ENCODE peak calls at places on chromosomes 7 and 10, in ten cellular contexts. T, M, G, C, V, N, H, D, Z and A are unnamed samples. For H3K36me3, the result is how much of the 10 kb centered on the place peaks cover.

GRCh38 chr7:76077435-76077834 is 29.5 kb downstream of the MDH2 start:
- DNase-seq in Z (no peak), G (no peak), D (no peak), C (no peak), V (no peak), M (no peak), T (no peak), N (no peak), H (no peak), A (no peak)

GRCh38 chr10:129758591-129759021 is 205.5 kb downstream of the EBF3 start:
- DNase-seq in D (no peak), M (no peak), N (no peak), T (no peak), Z (no peak), G (peak), V (peak), C (no peak), H (no peak), A (no peak)

GRCh38 chr10:5811387-5811821 is 1.8 kb downstream of the GDI2 start:
- DNase-seq in Z (no peak), T (no peak), G (no peak), D (no peak), M (peak), C (peak), V (no peak), H (no peak), N (peak), A (no peak)

GRCh38 chr7:42832672-42833071 is 79.2 kb downstream of the C7orf25 start:
- DNase-seq in D (no peak), C (no peak), V (no peak), G (no peak), T (no peak), Z (no peak), M (no peak), H (no peak), N (peak), A (no peak)

GRCh38 chr10:3783721-3784432 is 1.1 kb downstream of the KLF6 start:
- DNase-seq in N (peak), T (no peak), G (no peak), M (peak), D (no peak), V (peak), Z (peak), C (peak), H (peak), A (peak)

GRCh38 chr10:94193466-94193924 is 169.2 kb downstream of the NOC3L start:
- DNase-seq in N (no peak), M (peak), H (no peak), D (no peak), T (no peak), V (no peak), G (no peak), Z (no peak), C (peak), A (peak)

GRCh38 chr10:119166111-119166500 is 592 bp upstream of the SFXN4 start:
- DNase-seq in C (no peak), H (no peak), N (no peak), M (no peak), D (no peak), V (no peak), G (no peak), T (peak), Z (no peak), A (no peak)

GRCh38 chr7:140571537-140572122 is 69.0 kb downstream of the DENND2A start:
- DNase-seq in Z (no peak), C (no peak), H (no peak), V (no peak), D (no peak), M (peak), G (no peak), N (peak), T (no peak), A (peak)

GRCh38 chr7:91098566-91098965 is 165.7 kb upstream of the FZD1 start:
- DNase-seq in C (no peak), V (no peak), Z (no peak), H (no peak), D (no peak), M (no peak), G (no peak), N (no peak), T (no peak), A (no peak)

GRCh38 chr10:77965294-77965693 is 38.7 kb upstream of the DLG5 start:
- DNase-seq in D (no peak), V (no peak), T (no peak), H (no peak), C (no peak), G (no peak), Z (no peak), M (peak), N (peak), A (no peak)

GRCh38 chr10:102791754-102792153 is 45.5 kb downstream of the CYP17A1 start:
- DNase-seq in T (no peak), G (no peak), V (no peak), H (no peak), Z (no peak), D (no peak), N (no peak), M (peak), C (no peak), A (no peak)

GRCh38 chr7:2301510-2301860 is 12.8 kb downstream of the SNX8 start:
- DNase-seq in H (no peak), C (peak), V (no peak), Z (no peak), N (no peak), M (peak), D (no peak), G (no peak), T (no peak), A (peak)

DNA sequence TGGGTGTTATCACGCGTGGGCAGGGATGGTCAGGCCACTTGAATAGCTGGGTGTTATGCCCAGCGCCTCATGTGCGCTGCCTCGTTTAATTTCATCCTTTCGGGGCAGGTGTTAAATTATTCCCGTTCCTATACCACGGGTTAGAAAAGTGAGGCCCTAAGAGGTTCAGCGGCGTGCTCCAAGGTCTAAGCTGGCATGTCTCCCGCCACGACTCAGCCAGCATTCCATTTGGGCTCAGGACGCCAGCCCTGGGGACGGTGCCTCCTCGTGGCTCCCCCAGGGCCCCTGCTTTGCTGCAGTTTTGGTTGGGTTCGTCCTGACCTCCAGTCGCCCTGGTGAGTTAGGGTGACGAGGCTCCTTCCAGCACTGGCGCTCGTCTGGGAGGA is 124.5 kb downstream of the TRRAP start:
- DNase-seq in H (no peak), Z (no peak), C (no peak), G (no peak), N (no peak), T (no peak), M (no peak), D (no peak), V (no peak), A (peak)
- H3K36me3 ChIP-seq in H (under half), Z (under half), C (under half), G (half or more), N (under half), T (half or more), M (under half), D (under half), V (half or more), A (under half)

DNA sequence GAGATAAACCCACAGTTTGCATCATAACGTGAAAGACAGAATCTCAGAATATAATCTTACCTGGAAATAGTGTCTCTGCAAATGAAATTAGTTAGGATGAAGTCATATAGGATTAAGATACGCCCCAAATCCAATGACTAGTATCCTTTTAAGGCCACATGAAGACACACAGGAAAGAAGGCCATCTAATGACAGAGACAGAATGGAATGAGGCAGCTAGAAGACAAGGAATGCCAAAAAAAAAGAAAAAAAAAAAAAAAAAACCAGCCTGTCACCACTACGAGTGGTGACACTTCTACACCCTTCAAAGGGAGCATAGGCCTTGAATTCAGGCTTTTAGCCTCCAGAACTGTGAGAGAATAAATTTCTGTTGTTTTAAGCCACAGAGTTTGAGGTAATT is 82.9 kb downstream of the HYCC1 start:
- DNase-seq in G (no peak), M (peak), T (no peak), N (no peak), D (no peak), Z (no peak), C (no peak), V (no peak), H (no peak), A (no peak)
- H3K36me3 ChIP-seq in G (under half), M (under half), T (under half), N (under half), D (under half), Z (under half), C (under half), V (under half), H (under half), A (under half)

GRCh38 chr7:854118-854775 is 22.0 kb downstream of the SUN1 start:
- DNase-seq in N (no peak), V (no peak), T (no peak), Z (peak), G (no peak), M (no peak), D (no peak), H (no peak), C (no peak), A (no peak)
- H3K36me3 ChIP-seq in N (under half), V (half or more), T (half or more), Z (under half), G (half or more), M (under half), D (half or more), H (under half), C (under half), A (under half)

GRCh38 chr10:12430406-12430982 is 81.1 kb downstream of the CAMK1D start:
- DNase-seq in N (no peak), G (no peak), Z (no peak), H (no peak), T (no peak), V (no peak), C (no peak), M (no peak), D (no peak), A (no peak)

GRCh38 chr10:12435348-12435747 is 86.0 kb downstream of the CAMK1D start:
- DNase-seq in V (no peak), Z (no peak), H (no peak), T (no peak), M (no peak), D (no peak), G (no peak), N (no peak), C (no peak), A (no peak)

GRCh38 chr10:12431453-12432101 is 82.2 kb downstream of the CAMK1D start:
- DNase-seq in G (no peak), H (no peak), N (no peak), Z (no peak), M (no peak), T (no peak), D (no peak), V (no peak), C (no peak), A (no peak)

GRCh38 chr10:12432402-12433189 is 83.2 kb downstream of the CAMK1D start:
- DNase-seq in T (no peak), D (no peak), Z (peak), G (no peak), H (peak), N (no peak), V (no peak), C (no peak), M (no peak), A (no peak)

GRCh38 chr10:12434277-12434676 is 84.9 kb downstream of the CAMK1D start:
- DNase-seq in V (no peak), Z (peak), H (peak), C (no peak), D (no peak), G (no peak), N (no peak), T (no peak), M (no peak), A (no peak)
- H3K36me3 ChIP-seq in V (under half), Z (under half), H (under half), C (under half), D (under half), G (under half), N (under half), T (under half), M (under half), A (under half)

GRCh38 chr7:156175003-156175402 is 362.7 kb upstream of the SHH start:
- DNase-seq in Z (no peak), H (no peak), G (no peak), M (no peak), V (no peak), T (peak), D (no peak), C (no peak), N (no peak), A (no peak)

GRCh38 chr7:156173346-156173745 is 361.1 kb upstream of the SHH start:
- DNase-seq in M (no peak), Z (no peak), C (no peak), D (no peak), G (no peak), N (no peak), V (no peak), T (peak), H (no peak), A (no peak)

GRCh38 chr7:156173748-156174353 is 361.6 kb upstream of the SHH start:
- DNase-seq in T (peak), D (no peak), M (no peak), C (no peak), H (no peak), V (no peak), Z (no peak), G (no peak), N (no peak), A (no peak)

GRCh38 chr7:156174428-156174827 is 362.2 kb upstream of the SHH start:
- DNase-seq in G (no peak), T (no peak), H (no peak), N (no peak), C (no peak), D (no peak), M (no peak), Z (no peak), V (no peak), A (no peak)

DNA sequence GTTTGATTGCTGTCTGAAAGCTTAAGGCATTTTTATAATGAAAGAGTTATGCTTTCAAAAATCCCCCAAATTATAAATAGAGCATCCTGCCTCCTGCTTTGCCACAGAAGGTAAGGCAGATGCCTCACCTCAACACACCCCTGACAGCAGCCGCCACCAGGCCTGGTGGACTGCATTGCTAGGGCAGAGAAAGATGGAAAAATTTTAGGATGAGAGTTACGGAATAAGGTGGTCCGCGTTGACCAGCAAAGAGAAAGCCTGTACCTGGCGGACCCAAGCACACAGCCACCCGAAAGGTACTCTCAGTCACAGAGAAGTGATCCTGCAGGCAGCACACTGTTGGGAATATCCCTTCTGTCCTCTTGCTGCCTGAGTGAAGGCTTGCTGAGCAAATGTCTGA is 360.4 kb upstream of the SHH start:
- DNase-seq in M (no peak), N (no peak), Z (no peak), G (no peak), T (peak), D (no peak), H (no peak), V (no peak), C (no peak), A (no peak)
- H3K36me3 ChIP-seq in M (under half), N (under half), Z (under half), G (under half), T (under half), D (under half), H (under half), V (under half), C (under half), A (under half)

GRCh38 chr10:122140941-122141623 is 130.0 kb upstream of the BTBD16 start:
- DNase-seq in M (peak), Z (peak), N (peak), H (peak), V (peak), T (peak), D (peak), C (no peak), G (peak), A (no peak)
- H3K36me3 ChIP-seq in M (under half), Z (under half), N (under half), H (under half), V (under half), T (under half), D (under half), C (under half), G (under half), A (under half)